ENCODE peak calls at places on chromosomes 3 and 15, in four cellular contexts. J, U, Z and Y are unnamed samples.
A peak's percentile ranks its signal among the peaks of the same experiment; 100 is the strongest.

GRCh38 chr3:157098121-157098822 is 61.7 kb downstream of the CCNL1 start:
- DNase-seq in J (no peak), U (no peak), Z (no peak), Y (no peak)

GRCh38 chr3:188369526-188369925 is 215.6 kb downstream of the LPP start:
- DNase-seq in J (no peak), U (no peak), Z (no peak), Y (no peak)

GRCh38 chr3:58048301-58048700 is 40.1 kb downstream of the FLNB start:
- DNase-seq in J (no peak), U (peak; percentile 33), Z (no peak), Y (no peak)

GRCh38 chr3:14299767-14300166 is 102.6 kb upstream of the SLC6A6 start:
- DNase-seq in J (no peak), U (no peak), Z (no peak), Y (no peak)

GRCh38 chr3:89635137-89635536 is 527.7 kb downstream of the EPHA3 start:
- DNase-seq in J (no peak), U (no peak), Z (no peak), Y (no peak)

GRCh38 chr15:35843453-35843852 is 297.5 kb upstream of the DPH6 start:
- DNase-seq in J (no peak), U (no peak), Z (no peak), Y (no peak)

GRCh38 chr3:107757140-107757539 is 234.4 kb downstream of the BBX start:
- DNase-seq in J (no peak), U (no peak), Z (no peak), Y (no peak)

GRCh38 chr3:187403768-187404270 is 35.6 kb downstream of the RTP4 start:
- DNase-seq in J (no peak), U (no peak), Z (no peak), Y (no peak)

GRCh38 chr3:138781012-138781470 is 53.7 kb downstream of the PIK3CB start:
- DNase-seq in J (peak; percentile 20), U (no peak), Z (peak; percentile 74), Y (no peak)

GRCh38 chr3:123546133-123546755 is 38.6 kb downstream of the HACD2 start:
- DNase-seq in J (no peak), U (no peak), Z (no peak), Y (no peak)

GRCh38 chr3:147838650-147839049 is 429.5 kb downstream of the ZIC1 start:
- DNase-seq in J (no peak), U (no peak), Z (no peak), Y (no peak)

GRCh38 chr3:4716731-4717362 is 223.7 kb downstream of the ITPR1 start:
- DNase-seq in J (no peak), U (no peak), Z (no peak), Y (no peak)

GRCh38 chr3:53402323-53402722 is 55.0 kb upstream of the DCP1A start:
- DNase-seq in J (no peak), U (no peak), Z (no peak), Y (no peak)

GRCh38 chr15:51359981-51360380 is 18.5 kb downstream of the GLDN start:
- DNase-seq in J (no peak), U (no peak), Z (no peak), Y (no peak)

GRCh38 chr15:80563372-80563997 is 131.6 kb upstream of the ABHD17C start:
- DNase-seq in J (no peak), U (no peak), Z (no peak), Y (no peak)

GRCh38 chr3:158106773-158107461 is 697 bp upstream of the SHOX2 start:
- DNase-seq in J (no peak), U (peak; percentile 42), Z (peak; percentile 22), Y (peak; percentile 52)

GRCh38 chr3:4746241-4746958 is 232.8 kb upstream of the BHLHE40 start:
- DNase-seq in J (no peak), U (no peak), Z (no peak), Y (no peak)

GRCh38 chr15:66214236-66214635 is 39.3 kb downstream of the MEGF11 start:
- DNase-seq in J (no peak), U (no peak), Z (no peak), Y (no peak)

GRCh38 chr3:193816028-193816395 is 223.0 kb downstream of the OPA1 start:
- DNase-seq in J (no peak), U (no peak), Z (no peak), Y (no peak)

GRCh38 chr15:68278345-68279217 is 1.0 kb downstream of the FEM1B start:
- DNase-seq in J (no peak), U (no peak), Z (no peak), Y (peak; percentile 48)

GRCh38 chr3:90261481-90262433 is 1154.3 kb downstream of the EPHA3 start:
- DNase-seq in J (no peak), U (no peak), Z (no peak), Y (no peak)

GRCh38 chr3:71753716-71754609 is at the start of gene GPR27:
- DNase-seq in J (no peak), U (peak; percentile 33), Z (peak; percentile 33), Y (peak; percentile 85)

GRCh38 chr15:52144656-52145055 is 32.1 kb upstream of the BCL2L10 start:
- DNase-seq in J (no peak), U (no peak), Z (no peak), Y (no peak)